ENCODE peak calls at places on chromosome 21, in six cellular contexts. E is PC-3, Z is neural progenitor cell, C is SK-N-SH, V is GM23338, I is MM.1S. T is an unnamed sample.

GRCh38 chr21:37531402-37532042 is 164.9 kb downstream of the DYRK1A start:
- DNase-seq in E (peak; percentile 33), Z (peak; percentile 9), V (no peak), I (no peak), C (no peak), T (peak; percentile 8)

GRCh38 chr21:15820857-15821256 is 91.1 kb downstream of the USP25 start:
- DNase-seq in Z (no peak), V (no peak), C (no peak), E (peak; percentile 18), I (no peak), T (peak; percentile 39)

GRCh38 chr21:27261676-27262075 is 294.8 kb upstream of the ADAMTS5 start:
- DNase-seq in I (no peak), C (no peak), Z (no peak), E (no peak), V (no peak), T (no peak)

GRCh38 chr21:35573472-35574389 is 486.6 kb downstream of the SETD4 start:
- DNase-seq in I (no peak), V (no peak), E (no peak), Z (no peak), C (no peak), T (no peak)

GRCh38 chr21:35637431-35637830 is 422.9 kb downstream of the SETD4 start:
- DNase-seq in E (peak; percentile 73), C (no peak), I (no peak), Z (no peak), V (no peak), T (peak; percentile 86)

GRCh38 chr21:31124005-31124404 is 85.7 kb upstream of the KRTAP19-8 start:
- DNase-seq in E (no peak), I (no peak), Z (peak; percentile 18), C (no peak), V (peak; percentile 29), T (no peak)

GRCh38 chr21:39863111-39863510 is 4.1 kb upstream of the PCP4 start:
- DNase-seq in E (peak; percentile 59), Z (no peak), C (no peak), V (no peak), I (peak; percentile 44), T (no peak)

GRCh38 chr21:35540950-35541632 is 492.0 kb upstream of the RUNX1 start:
- DNase-seq in C (no peak), Z (no peak), V (no peak), I (no peak), E (no peak), T (peak; percentile 92)

GRCh38 chr21:26966360-26966977 is 419 bp downstream of the ADAMTS5 start:
- DNase-seq in E (no peak), Z (no peak), C (no peak), V (peak; percentile 50), I (no peak), T (peak; percentile 73)

GRCh38 chr21:14383596-14384210 is 757 bp upstream of the HSPA13 start:
- DNase-seq in C (no peak), E (no peak), V (peak; percentile 31), Z (no peak), I (peak; percentile 50), T (peak; percentile 60)

GRCh38 chr21:14740692-14741091 is 194.6 kb upstream of the SAMSN1 start:
- DNase-seq in Z (no peak), C (no peak), E (peak; percentile 73), I (no peak), V (no peak), T (peak; percentile 2)

GRCh38 chr21:34037446-34037845 is 35.9 kb upstream of the MRPS6 start:
- DNase-seq in E (peak; percentile 67), C (no peak), Z (no peak), I (no peak), V (no peak), T (peak; percentile 84)

GRCh38 chr21:38671716-38672115 is 134.0 kb upstream of the ETS2 start:
- DNase-seq in I (no peak), C (no peak), Z (no peak), V (no peak), E (no peak), T (no peak)

GRCh38 chr21:16193758-16194606 is 464.2 kb downstream of the USP25 start:
- DNase-seq in C (no peak), I (peak; percentile 82), Z (peak; percentile 81), V (peak; percentile 77), E (peak; percentile 35), T (peak; percentile 86)

GRCh38 chr21:14591882-14592281 is 45.8 kb upstream of the SAMSN1 start:
- DNase-seq in C (no peak), I (no peak), V (no peak), Z (no peak), E (peak; percentile 26), T (peak; percentile 30)

GRCh38 chr21:37072239-37072987 is 458 bp downstream of the PIGP start:
- DNase-seq in E (peak; percentile 62), C (no peak), V (peak; percentile 67), Z (peak; percentile 85), I (no peak), T (peak; percentile 89)

GRCh38 chr21:26385721-26386120 is 187.4 kb downstream of the CYYR1 start:
- DNase-seq in C (no peak), V (no peak), I (no peak), Z (no peak), E (peak; percentile 63), T (peak; percentile 76)

GRCh38 chr21:33802458-33802857 is 113.1 kb downstream of the ATP5PO start:
- DNase-seq in Z (no peak), C (no peak), I (no peak), E (no peak), V (no peak), T (no peak)

GRCh38 chr21:17467392-17467791 is 45.5 kb upstream of the CXADR start:
- DNase-seq in V (peak; percentile 18), Z (no peak), C (no peak), E (no peak), I (no peak), T (no peak)

GRCh38 chr21:35850029-35850428 is 210.3 kb downstream of the SETD4 start:
- DNase-seq in I (peak; percentile 38), C (no peak), Z (no peak), E (no peak), V (no peak), T (peak; percentile 88)

GRCh38 chr21:29660047-29660720 is 279.6 kb downstream of the GRIK1 start:
- DNase-seq in Z (no peak), I (no peak), E (no peak), C (no peak), V (no peak), T (no peak)

GRCh38 chr21:36627242-36627641 is 71.7 kb upstream of the SIM2 start:
- DNase-seq in E (peak; percentile 96), V (no peak), C (no peak), I (no peak), Z (no peak), T (peak; percentile 77)

GRCh38 chr21:31537872-31538576 is 121.5 kb upstream of the SOD1 start:
- DNase-seq in E (no peak), V (peak; percentile 72), Z (peak; percentile 44), C (no peak), I (no peak), T (no peak)

GRCh38 chr21:39363607-39364555 is 15.0 kb upstream of the HMGN1 start:
- DNase-seq in C (no peak), V (no peak), E (no peak), I (peak; percentile 5), Z (no peak), T (no peak)

GRCh38 chr21:46189213-46189958 is 5.1 kb upstream of the SPATC1L start:
- DNase-seq in C (peak; percentile 62), I (no peak), Z (no peak), V (no peak), E (no peak), T (peak; percentile 82)
- TF ChIP-seq EZH2phosphoT487 in C (no peak), I (no peak), Z (no peak), V (no peak), E (no peak), T (no peak)

GRCh38 chr21:45017376-45017960 is 56.9 kb upstream of the ADARB1 start:
- DNase-seq in V (no peak), I (no peak), C (no peak), E (no peak), Z (no peak), T (no peak)

GRCh38 chr21:45016491-45017375 is 57.6 kb upstream of the ADARB1 start:
- DNase-seq in Z (no peak), V (no peak), I (no peak), E (no peak), C (no peak), T (no peak)

GRCh38 chr21:45014747-45015468 is 59.5 kb upstream of the ADARB1 start:
- DNase-seq in E (no peak), V (no peak), I (no peak), C (no peak), Z (no peak), T (no peak)

GRCh38 chr21:45016031-45016430 is 58.3 kb upstream of the ADARB1 start:
- DNase-seq in V (no peak), Z (no peak), E (no peak), I (no peak), C (no peak), T (no peak)

GRCh38 chr21:45015469-45015860 is 58.9 kb upstream of the ADARB1 start:
- DNase-seq in C (no peak), I (no peak), E (no peak), Z (no peak), V (no peak), T (no peak)
- H2AFZ ChIP-seq in C (no peak overlapping the region), I (no peak overlapping the region), E (no peak overlapping the region), Z (no peak overlapping the region), V (no peak overlapping the region), T (no peak overlapping the region)

GRCh38 chr21:41536827-41537103 is 28.8 kb upstream of the TMPRSS2 start:
- DNase-seq in I (peak; percentile 15), E (no peak), C (no peak), Z (no peak), V (no peak), T (no peak)

GRCh38 chr21:41536076-41536826 is 28.3 kb upstream of the TMPRSS2 start:
- DNase-seq in V (no peak), C (no peak), I (no peak), E (peak; percentile 91), Z (no peak), T (no peak)

GRCh38 chr21:41542727-41543126 is 34.8 kb upstream of the TMPRSS2 start:
- DNase-seq in Z (no peak), V (peak; percentile 21), I (no peak), C (no peak), E (no peak), T (no peak)

GRCh38 chr21:41537356-41537755 is 29.4 kb upstream of the TMPRSS2 start:
- DNase-seq in C (no peak), E (no peak), V (no peak), I (no peak), Z (no peak), T (no peak)
- H3F3A ChIP-seq in C (no peaks in the 10 kb centered on the region), E (no peaks in the 10 kb centered on the region), V (no peaks in the 10 kb centered on the region), I (no peaks in the 10 kb centered on the region), Z (peaks cover 1% of the 10 kb centered on the region), T (no peaks in the 10 kb centered on the region)

DNA sequence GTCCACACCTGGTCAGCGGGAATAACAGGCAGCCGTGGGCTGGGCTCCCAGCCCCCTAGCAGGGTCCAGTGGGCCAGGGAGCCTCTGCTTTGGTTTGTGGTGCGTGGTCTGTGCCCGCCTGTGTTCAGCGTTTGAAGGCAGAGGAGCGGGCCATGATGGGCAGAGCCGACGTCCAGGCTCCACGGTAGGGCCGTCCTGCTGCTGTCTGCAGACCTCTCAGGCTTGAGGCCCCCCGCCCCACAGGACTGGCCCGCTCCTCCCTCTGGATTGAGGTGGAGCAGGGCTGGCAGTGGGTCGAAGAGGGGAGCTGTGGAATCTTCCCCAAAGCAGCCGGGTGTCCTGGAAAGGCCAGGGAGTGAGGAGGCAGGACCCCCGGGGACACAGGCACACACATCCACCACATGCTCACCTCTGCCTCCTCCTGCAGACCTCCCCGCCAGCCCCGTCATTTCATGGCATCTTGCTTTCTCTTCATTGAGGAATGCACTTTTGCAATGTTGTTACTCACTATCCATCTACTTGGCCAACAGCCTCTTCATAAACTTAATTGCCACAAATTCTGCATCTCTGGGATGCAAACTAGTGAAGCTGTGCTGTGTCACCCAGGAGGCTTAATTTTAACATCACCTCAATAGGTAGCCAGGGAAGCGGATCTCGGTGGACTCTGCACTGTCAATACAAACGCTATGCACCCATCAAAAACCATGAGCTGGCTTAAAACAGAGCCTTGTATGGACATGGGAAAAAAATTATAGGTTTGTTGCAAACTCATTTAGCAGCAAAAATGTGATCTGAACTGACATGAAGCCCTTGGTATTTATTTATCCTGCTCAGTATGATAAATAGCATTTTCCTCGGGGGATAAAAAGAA is 85.9 kb downstream of the PDE9A start:
- DNase-seq in I (no peak), V (no peak), C (no peak), E (no peak), Z (no peak), T (peak; percentile 80)
- TF ChIP-seq EZH2phosphoT487 in I (no peak), V (no peak), C (no peak), E (no peak), Z (no peak), T (no peak)

T was measured in GM23248.